ENCODE peak calls at places on chromosomes 3 and 15, in eight cellular contexts. I is SK-MEL-5; M is AG10803; W is iPS DF 6.9; Z is anterior cingulate cortex; G is AG09319; N is HFFc6; A is stimulated activated naive B cell treated with anti-CD40 and anti-IgM and Interleukin-4, amounts not matched to agents 10 μg/mL and 1 μg/mL and 100 μg/mL, for 72 hours. V is an unnamed sample.

GRCh38 chr15:70646169-70646568 is 117.2 kb downstream of the UACA start:
- DNase-seq in N (no peak), G (no peak), A (no peak), M (no peak), I (no peak), W (no peak), Z (no peak), V (no peak)

GRCh38 chr15:64856429-64857145 is 14.9 kb downstream of the PLEKHO2 start:
- DNase-seq in A (no peak), N (no peak), W (no peak), I (peak), Z (peak), M (peak), G (peak), V (peak)

GRCh38 chr3:108914774-108915641 is 38.7 kb downstream of the GUCA1C start:
- DNase-seq in N (peak), W (peak), A (peak), G (peak), Z (no peak), M (peak), I (peak), V (peak)

GRCh38 chr3:177642482-177643163 is 445.3 kb upstream of the TBL1XR1 start:
- DNase-seq in M (no peak), G (no peak), Z (no peak), W (no peak), N (no peak), I (no peak), A (no peak), V (no peak)

GRCh38 chr3:100268156-100268555 is 7.4 kb downstream of the TBC1D23 start:
- DNase-seq in N (no peak), I (no peak), Z (no peak), G (no peak), W (no peak), A (no peak), M (peak), V (no peak)

GRCh38 chr3:141191097-141191749 is 40.4 kb upstream of the PXYLP1 start:
- DNase-seq in G (no peak), A (no peak), Z (no peak), I (peak), N (no peak), M (peak), W (no peak), V (no peak)

GRCh38 chr3:40843851-40844548 is 319.2 kb downstream of the ZNF621 start:
- DNase-seq in A (no peak), M (no peak), N (no peak), G (no peak), Z (no peak), I (peak), W (no peak), V (no peak)

GRCh38 chr3:100155105-100155504 is 40.8 kb upstream of the FILIP1L start:
- DNase-seq in W (no peak), Z (no peak), I (no peak), G (peak), N (no peak), M (peak), A (no peak), V (no peak)

GRCh38 chr3:172321035-172321434 is 127.2 kb downstream of the GHSR start:
- DNase-seq in N (no peak), A (no peak), G (no peak), Z (no peak), I (peak), M (peak), W (no peak), V (no peak)

GRCh38 chr3:150342951-150343468 is 65.1 kb upstream of the TSC22D2 start:
- DNase-seq in M (peak), W (no peak), N (no peak), G (no peak), I (no peak), Z (no peak), A (no peak), V (no peak)

GRCh38 chr15:31392761-31393401 is 66.2 kb downstream of the KLF13 start:
- DNase-seq in M (no peak), A (no peak), I (no peak), G (no peak), N (no peak), W (no peak), Z (no peak), V (no peak)

GRCh38 chr3:49614936-49615335 is 59.2 kb upstream of the APEH start:
- DNase-seq in A (no peak), Z (no peak), W (no peak), M (no peak), G (no peak), N (no peak), I (no peak), V (no peak)